ENCODE peak calls at places on chromosomes 2 and 18, in five cellular contexts. One of them, this sample, is unnamed.

GRCh38 chr2:218387369-218388194 is 5.5 kb downstream of the SLC11A1 start:
- DNase-seq in left cardiac atrium: peak
- DNase-seq in Right ventricle myocardium superior: peak
- DNase-seq in activated naive CD8-positive, alpha-beta T cell treated with anti-CD3 and anti-CD28 coated beads for 36 hours: no peak
- DNase-seq in stimulated activated CD4-positive, alpha-beta T cell treated with anti-CD3 and anti-CD28 coated beads, TNF-alpha, amount 100 ng/mL, for 24 hours: no peak
- DNase-seq in this sample: no peak

GRCh38 chr2:203077458-203077857 is 62.8 kb downstream of the NBEAL1 start:
- DNase-seq in stimulated activated CD4-positive, alpha-beta T cell treated with anti-CD3 and anti-CD28 coated beads, TNF-alpha, amount 100 ng/mL, for 24 hours: no peak
- DNase-seq in Right ventricle myocardium superior: no peak
- DNase-seq in left cardiac atrium: no peak
- DNase-seq in activated naive CD8-positive, alpha-beta T cell treated with anti-CD3 and anti-CD28 coated beads for 36 hours: no peak
- DNase-seq in this sample: no peak

GRCh38 chr2:112229365-112229764 is 25.5 kb downstream of the ZC3H8 start:
- DNase-seq in left cardiac atrium: no peak
- DNase-seq in stimulated activated CD4-positive, alpha-beta T cell treated with anti-CD3 and anti-CD28 coated beads, TNF-alpha, amount 100 ng/mL, for 24 hours: no peak
- DNase-seq in activated naive CD8-positive, alpha-beta T cell treated with anti-CD3 and anti-CD28 coated beads for 36 hours: no peak
- DNase-seq in Right ventricle myocardium superior: no peak
- DNase-seq in this sample: no peak

GRCh38 chr2:234107861-234108260 is 57.4 kb downstream of the SPP2 start:
- DNase-seq in left cardiac atrium: no peak
- DNase-seq in activated naive CD8-positive, alpha-beta T cell treated with anti-CD3 and anti-CD28 coated beads for 36 hours: no peak
- DNase-seq in Right ventricle myocardium superior: no peak
- DNase-seq in stimulated activated CD4-positive, alpha-beta T cell treated with anti-CD3 and anti-CD28 coated beads, TNF-alpha, amount 100 ng/mL, for 24 hours: no peak
- DNase-seq in this sample: no peak

GRCh38 chr18:43279015-43279758 is 1.9 kb upstream of the SYT4 start:
- DNase-seq in activated naive CD8-positive, alpha-beta T cell treated with anti-CD3 and anti-CD28 coated beads for 36 hours: no peak
- DNase-seq in Right ventricle myocardium superior: no peak
- DNase-seq in left cardiac atrium: no peak
- DNase-seq in stimulated activated CD4-positive, alpha-beta T cell treated with anti-CD3 and anti-CD28 coated beads, TNF-alpha, amount 100 ng/mL, for 24 hours: no peak
- DNase-seq in this sample: no peak

GRCh38 chr2:140657657-140658056 is 1473.2 kb downstream of the LRP1B start:
- DNase-seq in activated naive CD8-positive, alpha-beta T cell treated with anti-CD3 and anti-CD28 coated beads for 36 hours: no peak
- DNase-seq in Right ventricle myocardium superior: no peak
- DNase-seq in stimulated activated CD4-positive, alpha-beta T cell treated with anti-CD3 and anti-CD28 coated beads, TNF-alpha, amount 100 ng/mL, for 24 hours: no peak
- DNase-seq in left cardiac atrium: no peak
- DNase-seq in this sample: no peak

GRCh38 chr2:126720647-126721046 is 64.7 kb downstream of the GYPC start:
- DNase-seq in activated naive CD8-positive, alpha-beta T cell treated with anti-CD3 and anti-CD28 coated beads for 36 hours: no peak
- DNase-seq in left cardiac atrium: no peak
- DNase-seq in stimulated activated CD4-positive, alpha-beta T cell treated with anti-CD3 and anti-CD28 coated beads, TNF-alpha, amount 100 ng/mL, for 24 hours: no peak
- DNase-seq in Right ventricle myocardium superior: no peak
- DNase-seq in this sample: peak

GRCh38 chr2:234580686-234581085 is 83.8 kb upstream of the ARL4C start:
- DNase-seq in activated naive CD8-positive, alpha-beta T cell treated with anti-CD3 and anti-CD28 coated beads for 36 hours: no peak
- DNase-seq in Right ventricle myocardium superior: no peak
- DNase-seq in stimulated activated CD4-positive, alpha-beta T cell treated with anti-CD3 and anti-CD28 coated beads, TNF-alpha, amount 100 ng/mL, for 24 hours: no peak
- DNase-seq in left cardiac atrium: no peak
- DNase-seq in this sample: no peak

GRCh38 chr18:79948719-79949411 is 2.6 kb downstream of the SLC66A2 start:
- DNase-seq in left cardiac atrium: no peak
- DNase-seq in activated naive CD8-positive, alpha-beta T cell treated with anti-CD3 and anti-CD28 coated beads for 36 hours: no peak
- DNase-seq in stimulated activated CD4-positive, alpha-beta T cell treated with anti-CD3 and anti-CD28 coated beads, TNF-alpha, amount 100 ng/mL, for 24 hours: no peak
- DNase-seq in Right ventricle myocardium superior: no peak
- DNase-seq in this sample: no peak

GRCh38 chr2:27078267-27079194 is at the start of gene EMILIN1:
- DNase-seq in stimulated activated CD4-positive, alpha-beta T cell treated with anti-CD3 and anti-CD28 coated beads, TNF-alpha, amount 100 ng/mL, for 24 hours: no peak
- DNase-seq in left cardiac atrium: peak
- DNase-seq in activated naive CD8-positive, alpha-beta T cell treated with anti-CD3 and anti-CD28 coated beads for 36 hours: no peak
- DNase-seq in Right ventricle myocardium superior: peak
- DNase-seq in this sample: no peak

GRCh38 chr2:115880558-115880957 is 1438.1 kb downstream of the DPP10 start:
- DNase-seq in stimulated activated CD4-positive, alpha-beta T cell treated with anti-CD3 and anti-CD28 coated beads, TNF-alpha, amount 100 ng/mL, for 24 hours: no peak
- DNase-seq in left cardiac atrium: no peak
- DNase-seq in Right ventricle myocardium superior: no peak
- DNase-seq in activated naive CD8-positive, alpha-beta T cell treated with anti-CD3 and anti-CD28 coated beads for 36 hours: no peak
- DNase-seq in this sample: no peak

GRCh38 chr2:169173876-169174275 is 104.5 kb downstream of the DHRS9 start:
- DNase-seq in activated naive CD8-positive, alpha-beta T cell treated with anti-CD3 and anti-CD28 coated beads for 36 hours: no peak
- DNase-seq in stimulated activated CD4-positive, alpha-beta T cell treated with anti-CD3 and anti-CD28 coated beads, TNF-alpha, amount 100 ng/mL, for 24 hours: no peak
- DNase-seq in Right ventricle myocardium superior: no peak
- DNase-seq in left cardiac atrium: peak
- DNase-seq in this sample: no peak

GRCh38 chr2:45334241-45334860 is 276.7 kb downstream of the SRBD1 start:
- DNase-seq in Right ventricle myocardium superior: no peak
- DNase-seq in left cardiac atrium: no peak
- DNase-seq in activated naive CD8-positive, alpha-beta T cell treated with anti-CD3 and anti-CD28 coated beads for 36 hours: no peak
- DNase-seq in stimulated activated CD4-positive, alpha-beta T cell treated with anti-CD3 and anti-CD28 coated beads, TNF-alpha, amount 100 ng/mL, for 24 hours: no peak
- DNase-seq in this sample: no peak

GRCh38 chr2:169693344-169693743 is 861 bp downstream of the CFAP210 start:
- DNase-seq in left cardiac atrium: no peak
- DNase-seq in Right ventricle myocardium superior: no peak
- DNase-seq in activated naive CD8-positive, alpha-beta T cell treated with anti-CD3 and anti-CD28 coated beads for 36 hours: no peak
- DNase-seq in stimulated activated CD4-positive, alpha-beta T cell treated with anti-CD3 and anti-CD28 coated beads, TNF-alpha, amount 100 ng/mL, for 24 hours: no peak
- DNase-seq in this sample: no peak

This sample was measured in activated naive CD4-positive, alpha-beta T cell treated with anti-CD3 and anti-CD28 coated beads for 36 hours.